ENCODE peak calls at places on chromosomes 11 and 22, in seven cellular contexts. B is HL-60, K is mesendoderm, Q is right atrium auricular region, E is NCI-H446, F is T-cell, U is B cell. H is an unnamed sample.

GRCh38 chr11:21622995-21623394 is 569.9 kb upstream of the ANO5 start:
- DNase-seq in K (no peak), U (no peak), F (no peak), E (no peak), B (no peak), Q (no peak), H (no peak)

GRCh38 chr11:73227571-73228211 is 9.6 kb downstream of the P2RY2 start:
- DNase-seq in E (no peak), K (peak), Q (no peak), U (no peak), F (no peak), B (no peak), H (no peak)

GRCh38 chr11:125433454-125434121 is 62.5 kb downstream of the FEZ1 start:
- DNase-seq in F (no peak), B (peak), K (peak), E (no peak), Q (no peak), U (no peak), H (no peak)

GRCh38 chr22:45515678-45516077 is 13.0 kb downstream of the FBLN1 start:
- DNase-seq in E (no peak), K (no peak), U (no peak), Q (no peak), B (no peak), F (no peak), H (no peak)

GRCh38 chr11:124800226-124800929 is at the start of gene MSANTD2:
- DNase-seq in K (peak), B (peak), Q (peak), U (peak), E (peak), F (peak), H (peak)

GRCh38 chr22:25113316-25113721 is 86.3 kb upstream of the CRYBB3 start:
- DNase-seq in K (peak), B (no peak), E (no peak), Q (no peak), F (no peak), U (no peak), H (no peak)

GRCh38 chr11:17386331-17387084 is 2.0 kb downstream of the KCNJ11 start:
- DNase-seq in F (no peak), K (peak), U (no peak), B (peak), E (peak), Q (no peak), H (no peak)

GRCh38 chr11:35511666-35512065 is 13.8 kb downstream of the PAMR1 start:
- DNase-seq in B (no peak), E (no peak), K (peak), F (no peak), Q (no peak), U (no peak), H (no peak)

GRCh38 chr11:102476812-102477211 is 24.2 kb upstream of the TMEM123 start:
- DNase-seq in U (no peak), K (no peak), Q (no peak), E (no peak), B (peak), F (no peak), H (no peak)

GRCh38 chr11:98835336-98835735 is 185.4 kb upstream of the CNTN5 start:
- DNase-seq in Q (no peak), K (no peak), F (no peak), E (no peak), B (no peak), U (no peak), H (no peak)

GRCh38 chr11:36161572-36161971 is 127.7 kb downstream of the COMMD9 start:
- DNase-seq in E (no peak), U (no peak), Q (no peak), K (no peak), B (no peak), F (no peak), H (no peak)

GRCh38 chr11:24593332-24593731 is 96.5 kb downstream of the LUZP2 start:
- DNase-seq in E (no peak), Q (no peak), K (no peak), B (no peak), F (no peak), U (no peak), H (no peak)

GRCh38 chr11:12723410-12724297 is 49.4 kb downstream of the TEAD1 start:
- DNase-seq in Q (no peak), K (peak), U (no peak), B (no peak), F (no peak), E (no peak), H (no peak)

GRCh38 chr11:126034026-126034822 is 28.4 kb downstream of the CDON start:
- DNase-seq in Q (no peak), B (no peak), U (no peak), F (no peak), K (peak), E (no peak), H (no peak)

GRCh38 chr22:36081023-36081431 is 52.4 kb upstream of the RBFOX2 start:
- DNase-seq in K (no peak), Q (no peak), U (no peak), B (no peak), E (no peak), F (no peak), H (no peak)

GRCh38 chr22:27991586-27992293 is 72.7 kb upstream of the PITPNB start:
- DNase-seq in E (no peak), B (no peak), U (no peak), K (no peak), Q (no peak), F (no peak), H (no peak)

GRCh38 chr22:23762866-23763578 is at the start of gene C22orf15:
- DNase-seq in Q (no peak), B (no peak), E (no peak), K (peak), F (no peak), U (no peak), H (no peak)

GRCh38 chr11:28910926-28911325 is 802.7 kb downstream of the METTL15 start:
- DNase-seq in U (no peak), F (no peak), B (no peak), Q (no peak), E (no peak), K (no peak), H (no peak)

GRCh38 chr11:1938343-1939005 is 8.7 kb upstream of the MRPL23 start:
- DNase-seq in K (no peak), U (no peak), Q (no peak), F (no peak), E (no peak), B (no peak), H (no peak)

GRCh38 chr22:38309614-38310517 is 7.4 kb downstream of the CSNK1E start:
- DNase-seq in U (no peak), E (no peak), Q (no peak), F (no peak), K (no peak), B (no peak), H (no peak)

GRCh38 chr22:42285604-42286003 is 15.2 kb upstream of the TCF20 start:
- DNase-seq in E (no peak), U (no peak), B (no peak), F (no peak), Q (no peak), K (no peak), H (no peak)

GRCh38 chr11:6646040-6646439 is 9.6 kb downstream of the DCHS1 start:
- DNase-seq in K (no peak), Q (peak), U (peak), F (no peak), B (peak), E (no peak), H (no peak)

GRCh38 chr11:10658621-10659338 is 34.8 kb downstream of the IRAG1 start:
- DNase-seq in K (no peak), F (no peak), B (no peak), E (no peak), U (no peak), Q (no peak), H (no peak)

GRCh38 chr22:35860087-35860733 is 142.5 kb downstream of the APOL5 start:
- DNase-seq in E (no peak), F (no peak), B (no peak), K (no peak), Q (no peak), U (no peak), H (no peak)

GRCh38 chr11:46127150-46127638 is 5.9 kb upstream of the PHF21A start:
- DNase-seq in F (peak), B (peak), U (no peak), Q (no peak), E (no peak), K (peak), H (no peak)

H was measured in DMS 273 treated with DMSO at 0.1 percent for 48 hours.